ENCODE peak calls at places on chromosomes 7 and 10, in six cellular contexts. K is vagina; S is uterus; C is PC-3; O is H1; V is effector memory CD4-positive, alpha-beta T cell. X is an unnamed sample.
A peak's percentile ranks its signal among the peaks of the same experiment; 100 is the strongest.

GRCh38 chr7:66355762-66356161 is 150.6 kb downstream of the TPST1 start:
- DNase-seq in O (no peak), C (no peak), S (no peak), K (no peak), V (no peak), X (peak; percentile 63)

GRCh38 chr10:566241-566885 is 123.1 kb downstream of the DIP2C start:
- DNase-seq in O (no peak), S (no peak), V (no peak), C (no peak), K (no peak), X (no peak)

GRCh38 chr7:19378340-19378704 is 233.1 kb upstream of the FERD3L start:
- DNase-seq in O (no peak), C (no peak), K (no peak), S (no peak), V (no peak), X (no peak)

GRCh38 chr7:68433462-68433861 is 1164.8 kb upstream of the AUTS2 start:
- DNase-seq in S (no peak), V (no peak), K (no peak), C (no peak), O (no peak), X (no peak)

GRCh38 chr10:75136346-75136745 is 24.9 kb downstream of the SAMD8 start:
- DNase-seq in S (no peak), C (peak; percentile 37), O (no peak), K (no peak), V (no peak), X (no peak)

GRCh38 chr7:24898691-24899090 is 81.3 kb downstream of the OSBPL3 start:
- DNase-seq in O (no peak), V (no peak), S (no peak), K (no peak), C (peak; percentile 62), X (no peak)

GRCh38 chr7:152512711-152513110 is 76.9 kb upstream of the KMT2C start:
- DNase-seq in C (peak; percentile 7), O (no peak), V (no peak), S (no peak), K (no peak), X (peak; percentile 54)

GRCh38 chr7:149796287-149796860 is 23.0 kb upstream of the ZNF467 start:
- DNase-seq in C (no peak), S (no peak), V (no peak), O (no peak), K (no peak), X (no peak)

GRCh38 chr7:2928613-2929311 is 84.7 kb upstream of the GNA12 start:
- DNase-seq in K (no peak), O (no peak), V (no peak), C (no peak), S (no peak), X (no peak)

GRCh38 chr7:83347836-83348482 is 185.3 kb upstream of the PCLO start:
- DNase-seq in O (no peak), S (no peak), C (peak; percentile 58), V (no peak), K (no peak), X (peak; percentile 66)

GRCh38 chr7:815284-816216 is 16.7 kb upstream of the SUN1 start:
- DNase-seq in C (peak; percentile 27), S (peak; percentile 53), O (peak; percentile 90), V (no peak), K (no peak), X (no peak)

GRCh38 chr10:61789031-61789430 is 112.5 kb upstream of the ARID5B start:
- DNase-seq in O (no peak), C (no peak), K (no peak), V (no peak), S (no peak), X (no peak)

GRCh38 chr10:61786728-61787127 is 114.8 kb upstream of the ARID5B start:
- DNase-seq in C (peak; percentile 93), V (no peak), K (no peak), S (peak; percentile 24), O (no peak), X (peak; percentile 24)

GRCh38 chr10:61785410-61786105 is 115.9 kb upstream of the ARID5B start:
- DNase-seq in O (no peak), C (no peak), V (no peak), K (no peak), S (no peak), X (no peak)

GRCh38 chr10:61784354-61785131 is 117.0 kb upstream of the ARID5B start:
- DNase-seq in V (no peak), S (no peak), O (no peak), K (no peak), C (no peak), X (no peak)

DNA sequence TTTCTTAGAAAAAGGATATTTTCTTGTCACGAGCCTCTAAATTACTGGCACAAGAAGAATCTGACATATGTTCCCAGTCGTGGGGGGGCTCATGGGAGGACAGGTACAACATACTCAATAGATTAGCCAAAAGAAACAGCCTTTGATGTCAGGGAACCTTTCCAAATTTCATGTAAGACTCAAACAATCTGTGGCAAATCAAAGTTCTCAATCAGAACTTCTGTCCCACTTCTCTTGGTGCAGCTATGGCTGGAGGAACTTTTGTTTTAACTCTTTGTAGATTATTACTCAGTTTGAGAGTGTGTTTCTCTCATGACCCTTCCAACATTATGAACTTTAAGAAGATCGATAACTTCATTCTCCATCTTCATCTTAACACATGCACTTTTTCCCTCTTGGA is 114.3 kb upstream of the ARID5B start:
- DNase-seq in O (no peak), S (no peak), C (no peak), V (no peak), K (no peak), X (no peak)
- H3K27ac ChIP-seq in O (no peak overlapping the region), S (peak overlapping the region; percentile 63), C (peak overlapping the region; percentile 53), V (no peak overlapping the region), K (no peak overlapping the region), X (peak overlapping the region; percentile 25)

DNA sequence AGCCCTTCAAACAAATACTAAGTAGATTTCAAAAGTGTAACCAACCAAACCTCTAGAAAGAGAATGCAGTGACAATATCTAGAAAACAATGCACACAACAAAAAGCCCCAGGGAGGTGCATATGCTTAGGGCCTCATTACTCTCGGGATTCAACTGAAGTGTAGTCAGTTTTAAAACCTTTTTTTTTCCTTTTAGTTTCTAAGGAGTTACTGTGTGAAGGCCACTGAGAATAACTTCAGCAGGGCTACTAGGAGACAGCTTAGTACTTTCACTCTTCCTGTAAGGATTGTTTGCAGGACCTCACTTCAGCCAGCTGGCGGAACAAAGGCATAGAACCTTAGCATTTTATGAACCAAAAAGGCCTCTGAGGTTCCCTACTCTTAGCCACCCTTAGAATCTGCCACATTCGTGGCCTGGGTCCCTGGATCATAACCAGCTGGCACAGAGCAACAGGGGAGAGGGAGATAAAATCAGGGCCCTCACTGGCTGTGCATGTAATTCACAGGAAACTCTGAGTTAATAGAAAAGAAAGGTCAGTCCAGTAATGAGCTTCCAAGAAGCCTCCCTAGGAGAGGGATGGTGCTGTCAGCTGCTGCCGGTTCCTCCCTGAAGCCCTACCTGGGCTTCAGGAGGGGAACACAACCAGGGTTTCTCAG is 3.6 kb downstream of the VOPP1 start:
- DNase-seq in K (no peak), O (no peak), V (no peak), S (no peak), C (no peak), X (no peak)
- H3K27ac ChIP-seq in K (no peak overlapping the region), O (no peak overlapping the region), V (peak overlapping the region; percentile 84), S (no peak overlapping the region), C (no peak overlapping the region), X (no peak overlapping the region)

GRCh38 chr7:28136420-28136819 is 44.2 kb downstream of the JAZF1 start:
- DNase-seq in C (no peak), O (no peak), S (no peak), K (no peak), V (no peak), X (no peak)
- H3K27ac ChIP-seq in C (no peak overlapping the region), O (no peak overlapping the region), S (peak overlapping the region; percentile 77), K (peak overlapping the region; percentile 69), V (no peak overlapping the region), X (no peak overlapping the region)

GRCh38 chr10:7787857-7788639 is at the start of the genes ATP5F1C and KIN:
- DNase-seq in S (peak; percentile 98), V (peak; percentile 95), C (peak; percentile 85), O (peak; percentile 98), K (no peak), X (peak; percentile 87)

GRCh38 chr10:7792541-7792940 is 4.6 kb downstream of the ATP5F1C start:
- DNase-seq in V (no peak), S (no peak), K (no peak), O (no peak), C (peak; percentile 10), X (peak; percentile 16)

GRCh38 chr10:7789390-7789789 is 1.4 kb downstream of the ATP5F1C start:
- DNase-seq in V (no peak), O (no peak), K (no peak), S (no peak), C (peak; percentile 12), X (no peak)

GRCh38 chr10:7787150-7787856 is 490 bp downstream of the KIN start:
- DNase-seq in K (no peak), C (no peak), O (no peak), V (no peak), S (no peak), X (no peak)

DNA sequence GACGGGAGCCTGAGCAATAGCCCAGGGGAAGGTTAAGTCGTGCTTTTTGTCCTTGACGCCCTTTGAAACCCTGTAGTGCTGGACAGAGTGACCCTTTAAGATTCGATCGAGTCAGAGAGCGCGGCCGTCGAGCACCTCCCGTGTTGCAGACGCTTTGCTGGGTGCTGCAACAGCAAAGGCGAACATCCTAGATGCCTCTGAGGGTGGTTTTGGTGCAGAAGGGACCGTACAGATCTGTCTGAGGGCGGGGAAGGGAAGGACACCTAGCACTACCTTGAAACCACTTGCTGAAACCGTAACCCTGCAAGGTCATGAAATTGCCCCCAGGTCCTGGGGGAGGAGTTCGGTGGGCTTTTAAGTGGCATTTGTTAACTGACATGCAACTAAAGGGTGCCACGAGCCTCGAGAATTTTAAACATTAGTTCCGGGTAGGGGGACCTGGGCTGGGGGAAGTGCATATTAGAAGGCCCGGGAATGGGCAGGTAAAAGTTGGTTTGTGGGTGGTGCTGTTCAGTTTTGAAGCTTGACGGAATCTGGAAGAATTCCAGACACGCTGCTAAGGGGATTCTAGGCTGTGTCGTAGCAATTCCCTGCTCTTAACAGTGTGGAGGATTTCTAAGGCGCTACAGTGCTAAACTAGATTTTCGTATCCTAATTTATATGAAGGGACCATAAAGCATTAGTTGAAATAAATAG is 811 bp downstream of the ATP5F1C start:
- DNase-seq in C (peak; percentile 27), V (no peak), K (no peak), O (no peak), S (no peak), X (no peak)
- H3K27ac ChIP-seq in C (no peak overlapping the region), V (peak overlapping the region; percentile 75), K (peak overlapping the region; percentile 84), O (peak overlapping the region; percentile 59), S (peak overlapping the region; percentile 81), X (peak overlapping the region; percentile 75)

DNA sequence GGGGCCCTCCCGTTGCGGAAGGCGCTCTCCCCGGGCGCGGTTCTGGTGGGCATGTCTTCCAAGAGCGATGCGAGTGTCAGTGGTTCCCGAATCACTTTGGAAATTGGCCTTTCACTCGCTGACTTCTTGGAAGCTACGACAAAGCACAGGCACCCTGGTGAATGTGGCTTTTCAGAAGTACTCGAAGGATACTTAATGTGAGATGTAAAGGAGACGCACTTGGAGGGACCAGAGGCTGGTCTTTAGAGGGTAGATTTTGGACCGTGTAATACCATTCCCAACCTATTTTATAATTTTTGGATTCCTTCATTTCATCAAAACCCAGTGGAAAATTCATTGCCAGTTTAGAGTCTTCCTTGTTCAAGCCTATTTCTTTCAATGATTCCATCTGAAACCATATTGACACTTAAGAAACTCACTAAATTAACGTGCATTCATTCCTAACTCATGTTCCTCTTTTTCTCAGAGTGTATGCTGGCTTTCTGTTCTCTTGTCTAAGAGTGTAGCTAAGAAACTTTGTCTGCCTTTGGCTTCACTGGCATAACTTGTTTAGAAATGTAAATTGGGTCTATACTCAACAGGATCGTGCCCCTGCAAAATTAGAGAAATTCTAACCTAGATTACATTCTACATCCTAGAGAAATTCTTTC is 628 bp upstream of the COPG2 start:
- DNase-seq in C (no peak), S (no peak), V (no peak), K (no peak), O (no peak), X (no peak)
- H3K27ac ChIP-seq in C (no peak overlapping the region), S (peak overlapping the region; percentile 87), V (peak overlapping the region; percentile 48), K (peak overlapping the region; percentile 83), O (no peak overlapping the region), X (peak overlapping the region; percentile 58)